ENCODE peak calls at places on chromosomes 11 and 22, in ten cellular contexts. Z is effector CD4-positive, alpha-beta T cell; F is HFFc6; Q is dermis blood vessel endothelial cell; B is HAP-1; K is stimulated activated CD4-positive, alpha-beta T cell treated with anti-CD3 and anti-CD28 coated beads, Interleukin-2, amount 100 ng/mL, for 24 hours; O is OCI-LY7; W is NCI-H1694; U is T follicular helper cell; L is HFF-Myc. T is an unnamed sample.

GRCh38 chr22:24685804-24686203 is 82.8 kb downstream of the GGT1 start:
- DNase-seq in Q (peak; percentile 10), O (no peak), F (no peak), K (no peak), B (no peak), W (no peak), L (no peak), U (no peak), Z (no peak), T (no peak)

GRCh38 chr22:45968751-45969413 is 8.1 kb downstream of the WNT7B start:
- DNase-seq in U (no peak), K (no peak), Q (peak; percentile 48), F (peak; percentile 70), B (no peak), O (no peak), W (no peak), Z (no peak), L (peak; percentile 69), T (peak; percentile 87)

GRCh38 chr11:47396049-47396320 is 12.4 kb upstream of the SLC39A13 start:
- DNase-seq in Z (no peak), K (no peak), B (no peak), F (no peak), W (no peak), L (no peak), Q (no peak), U (no peak), O (no peak), T (no peak)

GRCh38 chr11:64219354-64219684 is 6.7 kb downstream of the TRPT1 start:
- DNase-seq in Q (no peak), U (no peak), L (no peak), B (no peak), F (no peak), W (no peak), Z (no peak), O (no peak), K (no peak), T (no peak)

GRCh38 chr11:132278801-132279574 is 908.6 kb downstream of the NTM start:
- DNase-seq in K (no peak), B (no peak), L (peak; percentile 2), U (no peak), O (peak; percentile 7), Z (no peak), Q (peak; percentile 15), W (no peak), F (peak; percentile 45), T (peak; percentile 24)

GRCh38 chr22:44671742-44672141 is 30.3 kb upstream of the PRR5 start:
- DNase-seq in L (no peak), U (no peak), Q (no peak), F (peak; percentile 10), O (no peak), W (no peak), K (no peak), Z (no peak), B (no peak), T (peak; percentile 25)

GRCh38 chr11:64492561-64492960 is 98.5 kb upstream of the SLC22A12 start:
- DNase-seq in Z (no peak), B (no peak), Q (no peak), U (no peak), O (no peak), K (no peak), L (no peak), F (no peak), W (no peak), T (no peak)

GRCh38 chr11:40281055-40281580 is 1178.3 kb downstream of the LRRC4C start:
- DNase-seq in W (no peak), U (no peak), O (no peak), B (no peak), F (no peak), Z (no peak), L (no peak), K (no peak), Q (no peak), T (no peak)

GRCh38 chr22:32964411-32965057 is 93.6 kb downstream of the SYN3 start:
- DNase-seq in W (no peak), Z (no peak), F (no peak), O (no peak), U (no peak), K (no peak), L (no peak), B (no peak), Q (no peak), T (no peak)

GRCh38 chr22:41052661-41053490 is 39.5 kb upstream of the EP300 start:
- DNase-seq in K (no peak), L (peak; percentile 27), O (no peak), F (peak; percentile 80), Q (no peak), U (no peak), W (no peak), Z (no peak), B (no peak), T (no peak)

GRCh38 chr11:117720061-117720511 is 76.9 kb downstream of the DSCAML1 start:
- DNase-seq in Q (no peak), O (no peak), W (no peak), B (peak; percentile 55), Z (no peak), F (no peak), L (no peak), U (no peak), K (no peak), T (no peak)

GRCh38 chr11:62150887-62151736 is 27.3 kb downstream of the INCENP start:
- DNase-seq in K (no peak), B (no peak), Q (no peak), U (no peak), O (no peak), F (no peak), Z (no peak), L (no peak), W (no peak), T (no peak)

GRCh38 chr11:117910941-117911630 is 18.1 kb downstream of the TMPRSS13 start:
- DNase-seq in Z (no peak), K (no peak), L (no peak), B (no peak), Q (no peak), O (no peak), F (no peak), W (no peak), U (no peak), T (no peak)

GRCh38 chr22:25176175-25176574 is 23.5 kb upstream of the CRYBB3 start:
- DNase-seq in K (no peak), F (no peak), B (no peak), Z (no peak), O (no peak), U (no peak), L (no peak), W (no peak), Q (peak; percentile 46), T (no peak)

GRCh38 chr22:50304528-50305392 is 2.7 kb downstream of the PLXNB2 start:
- DNase-seq in W (peak; percentile 83), Q (peak; percentile 17), L (no peak), O (no peak), B (no peak), K (no peak), Z (no peak), U (no peak), F (no peak), T (peak; percentile 48)

GRCh38 chr22:50581950-50582561 is 593 bp downstream of the CHKB start:
- DNase-seq in L (no peak), W (no peak), Q (peak; percentile 39), B (peak; percentile 48), F (no peak), U (no peak), K (peak; percentile 45), O (peak; percentile 55), Z (no peak), T (no peak)

GRCh38 chr11:134332189-134332631 is 422 bp downstream of the GLB1L2 start:
- DNase-seq in L (no peak), O (no peak), Q (no peak), K (peak; percentile 29), F (no peak), Z (peak; percentile 17), W (no peak), U (peak; percentile 9), B (peak; percentile 57), T (no peak)

GRCh38 chr22:46576556-46577351 is 39.3 kb upstream of the CELSR1 start:
- DNase-seq in K (peak; percentile 71), O (peak; percentile 69), Q (peak; percentile 60), W (no peak), L (no peak), U (peak; percentile 43), B (peak; percentile 72), Z (peak; percentile 27), F (no peak), T (no peak)

GRCh38 chr11:97912629-97913028 is 1108.1 kb upstream of the CNTN5 start:
- DNase-seq in U (no peak), L (no peak), B (no peak), F (no peak), Z (no peak), W (no peak), Q (no peak), K (no peak), O (no peak), T (no peak)

GRCh38 chr11:120608760-120609211 is 97.2 kb downstream of the GRIK4 start:
- DNase-seq in F (no peak), K (no peak), W (no peak), Q (no peak), B (peak; percentile 35), Z (no peak), U (no peak), L (no peak), O (no peak), T (no peak)

GRCh38 chr22:33385611-33386010 is 327.4 kb upstream of the SYN3 start:
- DNase-seq in L (no peak), Q (no peak), B (no peak), U (no peak), W (no peak), Z (no peak), K (no peak), F (no peak), O (no peak), T (no peak)

GRCh38 chr22:46993626-46994025 is 231.2 kb downstream of the TBC1D22A start:
- DNase-seq in U (no peak), B (peak; percentile 31), K (no peak), L (no peak), Q (no peak), O (no peak), F (no peak), Z (no peak), W (no peak), T (no peak)

GRCh38 chr11:42840856-42841255 is 470.9 kb upstream of the API5 start:
- DNase-seq in K (no peak), W (no peak), F (no peak), L (no peak), B (no peak), O (no peak), Q (no peak), Z (no peak), U (no peak), T (no peak)

GRCh38 chr11:70176940-70177689 is 26.0 kb upstream of the FADD start:
- DNase-seq in U (peak; percentile 40), B (peak; percentile 80), W (no peak), Z (peak; percentile 38), K (peak; percentile 70), O (peak; percentile 41), Q (peak; percentile 41), L (no peak), F (peak; percentile 6), T (no peak)

GRCh38 chr11:108223449-108224149 is 732 bp downstream of the ATM start:
- DNase-seq in U (no peak), L (no peak), Q (no peak), F (no peak), B (no peak), W (no peak), Z (peak; percentile 9), O (peak; percentile 41), K (no peak), T (peak; percentile 5)

GRCh38 chr11:12889243-12889642 is 119.9 kb upstream of the RASSF10 start:
- DNase-seq in U (no peak), B (no peak), L (no peak), Z (no peak), Q (no peak), O (no peak), W (no peak), F (peak; percentile 76), K (no peak), T (peak; percentile 47)

GRCh38 chr22:41000941-41001721 is 50.0 kb downstream of the RBX1 start:
- DNase-seq in Z (no peak), O (no peak), B (no peak), Q (no peak), K (no peak), U (no peak), W (no peak), F (no peak), L (no peak), T (no peak)

GRCh38 chr22:25700996-25701815 is 40.8 kb upstream of the MYO18B start:
- DNase-seq in B (no peak), Q (no peak), L (peak; percentile 47), F (no peak), Z (no peak), U (no peak), W (peak; percentile 11), K (no peak), O (no peak), T (no peak)